ENCODE peak calls at places on chromosome 17, in six cellular contexts. H, L, G, I, M and W are unnamed samples.

GRCh38 chr17:9557846-9558245 is 17.8 kb downstream of the STX8 start:
- DNase-seq in M (no peak), L (no peak), I (no peak), G (no peak), H (no peak), W (no peak)

GRCh38 chr17:6052926-6053325 is 17.3 kb upstream of the WSCD1 start:
- DNase-seq in L (no peak), H (no peak), M (no peak), I (no peak), G (no peak), W (no peak)

GRCh38 chr17:8577868-8578267 is 52.7 kb downstream of the MYH10 start:
- DNase-seq in L (peak; percentile 43), H (no peak), G (no peak), I (no peak), M (no peak), W (no peak)

GRCh38 chr17:21688293-21688949 is 3.9 kb upstream of the KCNJ18 start:
- DNase-seq in G (no peak), I (no peak), L (no peak), H (no peak), M (no peak), W (no peak)

GRCh38 chr17:40335620-40336019 is 26.6 kb downstream of the RARA start:
- DNase-seq in H (no peak), G (no peak), L (no peak), I (no peak), M (no peak), W (no peak)

GRCh38 chr17:41974031-41974430 is 7.4 kb downstream of the CNP start:
- DNase-seq in H (no peak), I (no peak), L (no peak), G (no peak), M (no peak), W (no peak)

GRCh38 chr17:18182978-18183333 is 672 bp upstream of the ALKBH5 start:
- DNase-seq in G (peak; percentile 80), M (peak; percentile 77), H (peak; percentile 81), L (peak; percentile 83), I (peak; percentile 72), W (no peak)

GRCh38 chr17:70073326-70073725 is 1.7 kb upstream of the KCNJ16 start:
- DNase-seq in L (no peak), M (no peak), H (no peak), I (no peak), G (no peak), W (no peak)

GRCh38 chr17:4364622-4365041 is 1.8 kb downstream of the UBE2G1 start:
- DNase-seq in G (no peak), I (no peak), L (no peak), M (no peak), H (no peak), W (no peak)

GRCh38 chr17:79819534-79820276 is 19.5 kb downstream of the CBX4 start:
- DNase-seq in M (no peak), L (no peak), I (no peak), G (no peak), H (no peak), W (no peak)
- TF ChIP-seq TAF1 in M (no peak), L (no peak), I (no peak), G (no peak), H (no peak), W (no peak)

DNA sequence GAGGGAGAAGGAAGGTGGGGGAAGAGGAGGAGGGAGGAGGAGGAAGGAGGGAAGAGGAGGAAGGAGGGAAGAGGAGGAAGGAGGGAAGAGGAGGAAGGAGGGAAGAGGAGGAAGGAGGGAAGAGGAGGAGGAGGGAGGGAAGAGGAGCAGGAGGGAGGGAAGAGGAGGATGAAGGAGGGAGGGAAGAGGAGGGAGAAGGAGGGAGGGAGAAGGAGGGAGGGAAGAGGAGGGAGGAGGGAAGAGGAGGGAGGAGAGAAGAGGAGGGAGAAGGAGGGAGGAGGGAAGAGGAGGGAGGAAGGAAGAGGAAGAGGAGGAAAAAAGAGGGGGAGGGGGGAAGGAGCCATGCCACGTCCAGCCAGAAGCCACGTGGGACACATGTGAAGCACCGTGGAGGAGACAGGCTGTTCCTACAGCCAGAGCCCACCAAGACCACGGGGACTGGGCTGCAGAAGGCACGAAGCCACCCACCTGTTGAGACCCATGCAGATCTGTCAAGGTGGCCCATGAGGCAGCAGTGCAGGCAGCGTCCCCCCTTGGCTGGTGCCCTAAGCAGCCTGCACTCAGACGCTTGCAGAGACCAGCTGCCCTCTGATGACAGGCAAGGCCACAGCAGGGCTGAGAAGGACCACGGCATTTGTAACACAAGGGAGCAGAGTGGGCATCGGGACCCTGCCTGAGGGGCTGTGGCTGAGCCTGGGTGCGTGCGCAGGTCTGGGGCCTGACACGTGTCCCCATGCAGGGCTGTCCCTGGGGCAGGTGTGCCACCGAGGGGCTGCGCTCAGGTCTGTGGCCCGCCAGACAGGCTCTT is 10.3 kb downstream of the NDUFAF8 start:
- DNase-seq in G (no peak), L (no peak), I (no peak), H (no peak), M (no peak), W (peak; percentile 32)
- TF ChIP-seq TAF1 in G (no peak), L (no peak), I (no peak), H (no peak), M (no peak), W (no peak)

GRCh38 chr17:47855737-47856136 is 4.8 kb upstream of the SP6 start:
- DNase-seq in H (no peak), I (no peak), G (no peak), L (no peak), M (no peak), W (no peak)

GRCh38 chr17:47851764-47852112 is 775 bp upstream of the SP6 start:
- DNase-seq in G (no peak), I (peak; percentile 41), L (no peak), M (no peak), H (peak; percentile 75), W (no peak)

GRCh38 chr17:47850692-47851573 is at the start of gene SP6:
- DNase-seq in L (peak; percentile 89), I (peak; percentile 89), H (peak; percentile 91), G (no peak), M (no peak), W (peak; percentile 77)

GRCh38 chr17:47852113-47852949 is 1.4 kb upstream of the SP6 start:
- DNase-seq in M (no peak), L (no peak), H (no peak), I (peak; percentile 62), G (no peak), W (no peak)

GRCh38 chr17:47853616-47854015 is 2.7 kb upstream of the SP6 start:
- DNase-seq in M (no peak), L (no peak), G (no peak), H (no peak), I (no peak), W (no peak)
- TF ChIP-seq TAF1 in M (no peak), L (no peak), G (no peak), H (no peak), I (no peak), W (no peak)

GRCh38 chr17:79295307-79295706 is 220.7 kb downstream of the ENGASE start:
- DNase-seq in M (no peak), H (no peak), L (no peak), I (no peak), G (no peak), W (no peak)
- TF ChIP-seq TAF1 in M (no peak), H (no peak), L (no peak), I (no peak), G (no peak), W (no peak)

GRCh38 chr17:63295288-63295687 is 150.8 kb downstream of the CYB561 start:
- DNase-seq in M (no peak), H (no peak), I (no peak), L (no peak), G (no peak), W (no peak)
- TF ChIP-seq TAF1 in M (no peak), H (no peak), I (no peak), L (no peak), G (no peak), W (no peak)

GRCh38 chr17:48110722-48111121 is 3.2 kb downstream of the SNX11 start:
- DNase-seq in H (no peak), M (no peak), L (no peak), I (no peak), G (no peak), W (no peak)
- TF ChIP-seq TAF1 in H (no peak), M (no peak), L (no peak), I (no peak), G (no peak), W (no peak)

GRCh38 chr17:49257296-49257695 is 26.7 kb upstream of the PHOSPHO1 start:
- DNase-seq in H (no peak), I (no peak), M (no peak), G (no peak), L (no peak), W (no peak)

GRCh38 chr17:49259663-49260010 is 29.1 kb upstream of the PHOSPHO1 start:
- DNase-seq in L (no peak), H (no peak), G (no peak), M (no peak), I (no peak), W (no peak)

GRCh38 chr17:49266233-49266632 is 35.6 kb upstream of the PHOSPHO1 start:
- DNase-seq in G (no peak), L (no peak), M (no peak), H (no peak), I (no peak), W (no peak)

GRCh38 chr17:49260922-49261291 is 30.3 kb upstream of the PHOSPHO1 start:
- DNase-seq in I (no peak), G (no peak), M (no peak), H (no peak), L (no peak), W (no peak)

DNA sequence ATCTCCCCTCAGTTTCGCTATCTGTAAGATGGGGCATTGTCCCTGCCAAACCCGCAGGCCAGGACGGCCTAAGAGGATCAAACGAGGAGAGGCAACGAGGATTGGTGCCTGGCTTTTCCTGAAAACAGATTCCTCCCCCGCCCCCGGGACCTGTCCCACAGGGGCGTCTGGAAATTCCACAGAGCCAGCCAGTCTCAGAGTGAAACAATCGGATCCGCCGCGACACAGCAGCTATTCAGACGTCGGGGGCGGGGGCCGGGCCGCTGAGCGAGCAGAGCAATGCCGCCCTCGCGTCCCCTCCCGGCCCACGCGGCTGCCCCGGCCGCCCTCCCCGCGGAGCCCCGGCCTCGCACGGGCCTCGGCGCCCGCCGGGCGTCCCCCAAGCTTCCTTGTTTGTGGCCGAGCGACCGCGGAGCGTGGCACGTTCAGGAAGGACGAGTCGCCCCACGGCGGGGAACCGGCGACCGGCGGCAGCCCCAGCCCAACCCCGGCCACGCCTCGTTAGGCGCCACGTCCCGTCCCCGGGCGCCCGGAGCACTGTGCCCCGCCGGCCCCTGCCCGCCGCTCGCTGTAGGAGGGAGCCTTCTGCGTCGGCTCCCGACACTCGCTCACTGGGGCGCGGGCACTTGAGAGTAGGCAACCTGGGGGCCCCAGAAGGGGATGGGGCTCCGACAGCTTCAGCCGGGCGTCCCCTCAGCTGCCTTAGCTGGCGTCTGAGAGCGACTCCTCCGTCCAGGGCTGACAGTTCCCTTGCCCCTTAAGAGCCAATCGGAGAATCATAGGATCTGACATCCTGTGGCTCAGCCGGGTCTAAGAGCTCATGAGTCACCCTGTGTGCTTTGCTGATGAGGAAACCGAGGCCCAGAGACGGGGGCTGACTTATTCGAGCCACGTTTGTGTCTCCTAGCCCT is 29.7 kb upstream of the PHOSPHO1 start:
- DNase-seq in M (peak; percentile 53), I (peak; percentile 53), L (peak; percentile 81), H (peak; percentile 70), G (peak; percentile 59), W (peak; percentile 35)
- TF ChIP-seq TAF1 in M (no peak), I (no peak), L (no peak), H (no peak), G (no peak), W (no peak)

GRCh38 chr17:39094607-39095308 is 56.7 kb downstream of the PLXDC1 start:
- DNase-seq in I (no peak), G (no peak), H (no peak), L (no peak), M (no peak), W (no peak)
- TF ChIP-seq TAF1 in I (no peak), G (no peak), H (no peak), L (no peak), M (no peak), W (no peak)